ENCODE peak calls at places on chromosome 11, in eight cellular contexts. Q, O, Y, P, C, W, M and I are unnamed samples.

GRCh38 chr11:33919645-33920044 is 27.8 kb upstream of the LMO2 start:
- DNase-seq in Q (no peak), O (no peak), Y (no peak), P (no peak), C (no peak), W (no peak), M (no peak), I (no peak)

GRCh38 chr11:12712132-12712531 is 37.9 kb downstream of the TEAD1 start:
- DNase-seq in Q (no peak), O (no peak), Y (no peak), P (no peak), C (no peak), W (no peak), M (no peak), I (no peak)

GRCh38 chr11:3015796-3016195 is 23.7 kb upstream of the NAP1L4 start:
- DNase-seq in Q (no peak), O (no peak), Y (no peak), P (no peak), C (no peak), W (no peak), M (no peak), I (no peak)

GRCh38 chr11:123546515-123546914 is 107.9 kb downstream of the SCN3B start:
- DNase-seq in Q (no peak), O (no peak), Y (no peak), P (no peak), C (no peak), W (no peak), M (no peak), I (no peak)

GRCh38 chr11:19849107-19849789 is 136.6 kb downstream of the NAV2 start:
- DNase-seq in Q (no peak), O (no peak), Y (peak; percentile 54), P (no peak), C (no peak), W (no peak), M (no peak), I (no peak)

GRCh38 chr11:117457031-117457785 is 129.6 kb downstream of the CEP164 start:
- DNase-seq in Q (no peak), O (peak; percentile 43), Y (no peak), P (no peak), C (no peak), W (no peak), M (no peak), I (peak; percentile 63)

GRCh38 chr11:10305964-10306918 is 1.4 kb downstream of the ADM start:
- DNase-seq in Q (no peak), O (no peak), Y (peak; percentile 37), P (peak; percentile 70), C (no peak), W (no peak), M (no peak), I (no peak)

GRCh38 chr11:128624269-128625170 is 37.2 kb upstream of the ETS1 start:
- DNase-seq in Q (peak; percentile 75), O (no peak), Y (no peak), P (no peak), C (peak; percentile 34), W (peak; percentile 55), M (no peak), I (no peak)

GRCh38 chr11:11454671-11455223 is 101.7 kb upstream of the CSNK2A3 start:
- DNase-seq in Q (no peak), O (no peak), Y (no peak), P (no peak), C (no peak), W (no peak), M (no peak), I (no peak)

GRCh38 chr11:66846671-66847091 is 3.4 kb downstream of the RCE1 start:
- DNase-seq in Q (no peak), O (no peak), Y (no peak), P (no peak), C (no peak), W (no peak), M (no peak), I (no peak)

GRCh38 chr11:75896843-75897419 is 81.9 kb downstream of the UVRAG start:
- DNase-seq in Q (peak; percentile 36), O (no peak), Y (peak; percentile 67), P (peak; percentile 37), C (no peak), W (no peak), M (no peak), I (peak; percentile 50)

GRCh38 chr11:2701230-2701629 is 1.4 kb upstream of the KCNQ1OT1 start:
- DNase-seq in Q (no peak), O (no peak), Y (no peak), P (no peak), C (no peak), W (no peak), M (no peak), I (no peak)

GRCh38 chr11:86717817-86718501 is 45.5 kb upstream of the ME3 start:
- DNase-seq in Q (no peak), O (no peak), Y (no peak), P (no peak), C (no peak), W (no peak), M (no peak), I (no peak)

GRCh38 chr11:12070446-12071267 is 39.7 kb upstream of the MICAL2 start:
- DNase-seq in Q (no peak), O (no peak), Y (peak; percentile 69), P (no peak), C (no peak), W (no peak), M (no peak), I (no peak)

GRCh38 chr11:69658606-69659450 is 16.3 kb downstream of the LTO1 start:
- DNase-seq in Q (no peak), O (peak; percentile 40), Y (no peak), P (no peak), C (no peak), W (no peak), M (no peak), I (no peak)

GRCh38 chr11:61791737-61792309 is 576 bp downstream of the TMEM258 start:
- DNase-seq in Q (peak; percentile 28), O (no peak), Y (peak; percentile 92), P (peak; percentile 86), C (peak; percentile 78), W (peak; percentile 48), M (no peak), I (peak; percentile 80)

GRCh38 chr11:59368238-59369022 is 9.7 kb downstream of the OR5AN1 start:
- DNase-seq in Q (no peak), O (no peak), Y (no peak), P (no peak), C (no peak), W (no peak), M (no peak), I (no peak)

GRCh38 chr11:41053894-41054293 is 405.6 kb downstream of the LRRC4C start:
- DNase-seq in Q (no peak), O (no peak), Y (no peak), P (no peak), C (no peak), W (no peak), M (no peak), I (no peak)

GRCh38 chr11:62792193-62792575 is 378 bp upstream of the TMEM223 start:
- DNase-seq in Q (no peak), O (no peak), Y (no peak), P (peak; percentile 44), C (peak; percentile 24), W (no peak), M (no peak), I (no peak)

GRCh38 chr11:62427630-62428233 is 8.9 kb downstream of the SCGB1A1 start:
- DNase-seq in Q (no peak), O (no peak), Y (peak; percentile 39), P (no peak), C (no peak), W (peak; percentile 9), M (no peak), I (no peak)

GRCh38 chr11:110808291-110808690 is 96.1 kb upstream of the ARHGAP20 start:
- DNase-seq in Q (no peak), O (no peak), Y (no peak), P (no peak), C (no peak), W (no peak), M (no peak), I (no peak)

GRCh38 chr11:95584180-95584579 is 205.4 kb downstream of the FAM76B start:
- DNase-seq in Q (no peak), O (no peak), Y (peak; percentile 61), P (no peak), C (no peak), W (no peak), M (no peak), I (no peak)

GRCh38 chr11:126080206-126080941 is 17.7 kb upstream of the CDON start:
- DNase-seq in Q (no peak), O (no peak), Y (no peak), P (peak; percentile 19), C (no peak), W (no peak), M (no peak), I (peak; percentile 89)

GRCh38 chr11:38019072-38019775 is 1421.2 kb upstream of the RAG2 start:
- DNase-seq in Q (no peak), O (no peak), Y (no peak), P (peak; percentile 4), C (no peak), W (no peak), M (peak; percentile 15), I (no peak)

GRCh38 chr11:109730669-109731068 is 308.7 kb downstream of the C11orf87 start:
- DNase-seq in Q (no peak), O (no peak), Y (no peak), P (no peak), C (no peak), W (no peak), M (no peak), I (no peak)

GRCh38 chr11:96215094-96215782 is 127.8 kb downstream of the MAML2 start:
- DNase-seq in Q (peak; percentile 67), O (no peak), Y (peak; percentile 81), P (no peak), C (peak; percentile 37), W (no peak), M (peak; percentile 52), I (no peak)

GRCh38 chr11:68916439-68916838 is 12.7 kb downstream of the IGHMBP2 start:
- DNase-seq in Q (no peak), O (no peak), Y (no peak), P (no peak), C (no peak), W (no peak), M (no peak), I (no peak)

GRCh38 chr11:47571895-47572294 is 6.5 kb downstream of the PTPMT1 start:
- DNase-seq in Q (no peak), O (no peak), Y (peak; percentile 33), P (no peak), C (no peak), W (no peak), M (no peak), I (no peak)

GRCh38 chr11:46681814-46682213 is 18.6 kb downstream of the ARHGAP1 start:
- DNase-seq in Q (no peak), O (no peak), Y (no peak), P (no peak), C (no peak), W (no peak), M (no peak), I (no peak)

GRCh38 chr11:8671242-8671641 is 11.2 kb downstream of the TRIM66 start:
- DNase-seq in Q (no peak), O (no peak), Y (peak; percentile 95), P (peak; percentile 97), C (peak; percentile 25), W (no peak), M (peak; percentile 53), I (no peak)

GRCh38 chr11:68818181-68818580 is 23.5 kb downstream of the CPT1A start:
- DNase-seq in Q (no peak), O (no peak), Y (no peak), P (no peak), C (no peak), W (no peak), M (no peak), I (no peak)

GRCh38 chr11:130115218-130115617 is 44.4 kb upstream of the ST14 start:
- DNase-seq in Q (no peak), O (no peak), Y (peak; percentile 35), P (no peak), C (no peak), W (no peak), M (no peak), I (peak; percentile 28)

GRCh38 chr11:46520971-46521745 is 72.7 kb downstream of the AMBRA1 start:
- DNase-seq in Q (no peak), O (no peak), Y (peak; percentile 61), P (no peak), C (no peak), W (no peak), M (peak; percentile 42), I (no peak)